ENCODE peak calls at places on chromosomes 12 and 14, in six cellular contexts. E is left ventricle myocardium inferior, U is adrenal gland, Z is heart left ventricle, M is aorta, C is A549. O is an unnamed sample. For H3K9me3, the result is how much of the 10 kb centered on the place peaks cover.

GRCh38 chr12:71415336-71416231 is 24.0 kb upstream of the LGR5 start:
- DNase-seq in E (no peak), U (peak), Z (no peak), M (no peak), C (peak), O (no peak)

GRCh38 chr14:103705158-103705523 is 10.1 kb downstream of the XRCC3 start:
- DNase-seq in E (peak), U (no peak), Z (peak), M (peak), C (no peak), O (no peak)

GRCh38 chr12:5184159-5184558 is 140.5 kb downstream of the KCNA5 start:
- DNase-seq in E (no peak), U (no peak), Z (no peak), M (no peak), C (no peak), O (no peak)

GRCh38 chr12:127239781-127240180 is 1027.2 kb upstream of the TMEM132C start:
- DNase-seq in E (no peak), U (no peak), Z (no peak), M (no peak), C (no peak), O (no peak)

GRCh38 chr12:69540606-69541386 is 44.5 kb upstream of the CCT2 start:
- DNase-seq in E (no peak), U (no peak), Z (no peak), M (no peak), C (no peak), O (no peak)

GRCh38 chr12:109962388-109962787 is 33.8 kb downstream of the GIT2 start:
- DNase-seq in E (no peak), U (no peak), Z (no peak), M (no peak), C (no peak), O (no peak)

GRCh38 chr14:38931969-38932652 is 170.9 kb downstream of the SEC23A start:
- DNase-seq in E (no peak), U (no peak), Z (no peak), M (no peak), C (no peak), O (no peak)

GRCh38 chr14:33996450-33996849 is 45.6 kb upstream of the EGLN3 start:
- DNase-seq in E (no peak), U (no peak), Z (no peak), M (no peak), C (no peak), O (no peak)

GRCh38 chr12:11707535-11707934 is 58.1 kb downstream of the ETV6 start:
- DNase-seq in E (peak), U (peak), Z (peak), M (no peak), C (no peak), O (no peak)

GRCh38 chr14:96424104-96424989 is 32.4 kb downstream of the AK7 start:
- DNase-seq in E (no peak), U (peak), Z (peak), M (no peak), C (peak), O (peak)

GRCh38 chr12:92199846-92200576 is 54.4 kb upstream of the BTG1 start:
- DNase-seq in E (no peak), U (no peak), Z (no peak), M (no peak), C (no peak), O (no peak)

GRCh38 chr12:122322501-122322900 is 56.2 kb upstream of the VPS33A start:
- DNase-seq in E (no peak), U (no peak), Z (no peak), M (no peak), C (no peak), O (no peak)

GRCh38 chr12:11693626-11694025 is 44.2 kb downstream of the ETV6 start:
- DNase-seq in E (no peak), U (no peak), Z (no peak), M (no peak), C (no peak), O (no peak)

GRCh38 chr12:47387991-47388390 is 308.2 kb upstream of the AMIGO2 start:
- DNase-seq in E (no peak), U (no peak), Z (no peak), M (no peak), C (no peak), O (no peak)

GRCh38 chr14:100222219-100223093 is 16.5 kb upstream of the YY1 start:
- DNase-seq in E (no peak), U (no peak), Z (no peak), M (no peak), C (no peak), O (no peak)

GRCh38 chr12:91098942-91099341 is 12.4 kb downstream of the LUM start:
- DNase-seq in E (no peak), U (no peak), Z (no peak), M (peak), C (no peak), O (no peak)

GRCh38 chr14:21894003-21894897 is 220.6 kb upstream of the OR4E1 start:
- DNase-seq in E (no peak), U (no peak), Z (no peak), M (no peak), C (no peak), O (peak)

GRCh38 chr12:96751626-96752025 is 155.4 kb upstream of the NEDD1 start:
- DNase-seq in E (no peak), U (no peak), Z (no peak), M (no peak), C (no peak), O (no peak)

GRCh38 chr12:76085159-76085868 is 829 bp upstream of the NAP1L1 start:
- DNase-seq in E (no peak), U (peak), Z (no peak), M (no peak), C (no peak), O (no peak)

GRCh38 chr12:105948331-105948730 is 190.4 kb downstream of the NUAK1 start:
- DNase-seq in E (no peak), U (no peak), Z (no peak), M (peak), C (no peak), O (no peak)

GRCh38 chr12:6494351-6494743 is 445 bp downstream of the NCAPD2 start:
- DNase-seq in E (no peak), U (no peak), Z (no peak), M (no peak), C (no peak), O (no peak)

GRCh38 chr12:16323010-16323409 is 24.4 kb upstream of the MGST1 start:
- DNase-seq in E (no peak), U (no peak), Z (no peak), M (no peak), C (no peak), O (no peak)

GRCh38 chr12:32301216-32301615 is 98.1 kb upstream of the FGD4 start:
- DNase-seq in E (no peak), U (no peak), Z (no peak), M (no peak), C (no peak), O (no peak)

GRCh38 chr12:14280921-14281320 is 84.6 kb upstream of the ATF7IP start:
- DNase-seq in E (no peak), U (no peak), Z (no peak), M (no peak), C (no peak), O (no peak)

GRCh38 chr12:78977463-78977862 is 112.9 kb downstream of the SYT1 start:
- DNase-seq in E (no peak), U (no peak), Z (no peak), M (no peak), C (no peak), O (no peak)

GRCh38 chr12:95200128-95200973 is 16.9 kb downstream of the FGD6 start:
- DNase-seq in E (no peak), U (no peak), Z (no peak), M (no peak), C (no peak), O (no peak)

GRCh38 chr14:24057867-24058259 is 6.1 kb downstream of the CARMIL3 start:
- DNase-seq in E (no peak), U (no peak), Z (no peak), M (peak), C (no peak), O (no peak)

GRCh38 chr14:100872241-100872640 is 31.3 kb downstream of the RTL1 start:
- DNase-seq in E (no peak), U (no peak), Z (no peak), M (peak), C (no peak), O (no peak)

GRCh38 chr14:20683125-20683895 is 1.1 kb upstream of the RNASE4 start:
- DNase-seq in E (peak), U (peak), Z (peak), M (peak), C (peak), O (peak)

GRCh38 chr12:805022-805632 is 52.7 kb downstream of the WNK1 start:
- DNase-seq in E (no peak), U (no peak), Z (no peak), M (no peak), C (no peak), O (no peak)

GRCh38 chr14:24670594-24670993 is 36.6 kb upstream of the GZMB start:
- DNase-seq in E (no peak), U (no peak), Z (no peak), M (no peak), C (no peak), O (no peak)

GRCh38 chr14:77037886-77038511 is 9.5 kb upstream of the IRF2BPL start:
- DNase-seq in E (no peak), U (peak), Z (peak), M (no peak), C (no peak), O (no peak)

GRCh38 chr12:54126696-54127537 is 61.9 kb downstream of the SMUG1 start:
- DNase-seq in E (peak), U (peak), Z (peak), M (peak), C (peak), O (no peak)

GRCh38 chr14:49623941-49624806 is 3.6 kb downstream of the MGAT2 start:
- DNase-seq in E (no peak), U (no peak), Z (no peak), M (no peak), C (no peak), O (peak)

GRCh38 chr14:93041002-93041401 is 74.7 kb downstream of the ITPK1 start:
- DNase-seq in E (no peak), U (no peak), Z (no peak), M (no peak), C (no peak), O (no peak)
- H3K9me3 ChIP-seq in E (under half), U (under half), Z (under half), M (under half), C (under half), O (under half)

GRCh38 chr14:27686137-27686536 is 1080.5 kb upstream of the FOXG1 start:
- DNase-seq in E (no peak), U (no peak), Z (no peak), M (no peak), C (no peak), O (no peak)
- H3K9me3 ChIP-seq in E (under half), U (under half), Z (under half), M (under half), C (under half), O (under half)

GRCh38 chr14:60506462-60506984 is 2.4 kb upstream of the SIX6 start:
- DNase-seq in E (no peak), U (no peak), Z (no peak), M (no peak), C (no peak), O (no peak)
- H3K9me3 ChIP-seq in E (under half), U (under half), Z (under half), M (under half), C (under half), O (under half)

GRCh38 chr12:62290804-62291203 is 30.6 kb downstream of the USP15 start:
- DNase-seq in E (no peak), U (no peak), Z (no peak), M (no peak), C (no peak), O (no peak)
- H3K9me3 ChIP-seq in E (under half), U (under half), Z (under half), M (under half), C (under half), O (under half)

DNA sequence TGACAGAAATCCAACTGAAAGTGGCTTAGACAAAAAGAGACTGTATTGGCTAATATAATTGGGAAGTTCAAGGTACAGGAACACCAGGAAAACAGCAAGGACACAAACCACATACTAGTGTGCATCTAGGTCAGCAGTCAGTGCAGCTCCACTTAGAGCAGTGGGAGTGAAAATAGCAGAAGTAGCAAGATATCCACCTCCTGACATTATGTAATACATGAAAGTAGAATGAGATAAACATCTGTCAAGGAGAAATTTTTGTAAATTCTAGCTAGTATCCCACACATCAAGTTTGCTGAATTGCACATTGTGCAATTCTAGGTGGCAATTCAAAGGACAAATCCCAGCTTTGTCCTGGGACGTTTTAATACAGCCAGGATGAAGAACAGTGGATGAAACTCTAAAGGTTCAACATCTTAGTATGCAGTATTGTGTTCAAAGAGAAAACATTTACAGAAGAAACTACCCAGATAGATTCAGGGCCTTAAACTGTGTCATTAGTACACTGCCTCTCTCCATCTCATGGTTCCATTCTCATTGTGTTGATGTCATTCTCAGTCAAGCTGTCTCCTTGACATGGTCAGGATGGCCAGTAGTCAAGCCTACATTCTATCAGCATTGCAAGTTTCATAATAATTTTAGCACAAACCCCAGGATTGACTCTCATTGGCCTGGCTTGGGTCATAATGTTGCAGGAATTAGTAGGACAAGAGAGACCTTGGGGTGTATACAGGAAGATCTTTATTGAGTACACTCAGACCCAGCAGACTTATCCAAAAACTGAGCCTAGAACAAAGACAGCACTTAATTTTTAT is 56.8 kb downstream of the SDR9C7 start:
- DNase-seq in E (no peak), U (no peak), Z (no peak), M (no peak), C (no peak), O (no peak)
- H3K9me3 ChIP-seq in E (under half), U (under half), Z (under half), M (under half), C (under half), O (under half)

GRCh38 chr12:38157274-38157932 is 159.2 kb upstream of the ALG10B start:
- DNase-seq in E (no peak), U (no peak), Z (no peak), M (no peak), C (no peak), O (no peak)

GRCh38 chr12:38159092-38159551 is 157.5 kb upstream of the ALG10B start:
- DNase-seq in E (no peak), U (no peak), Z (no peak), M (no peak), C (no peak), O (no peak)

GRCh38 chr12:38158428-38159091 is 158.0 kb upstream of the ALG10B start:
- DNase-seq in E (no peak), U (no peak), Z (no peak), M (peak), C (no peak), O (no peak)

GRCh38 chr12:38156497-38157245 is 159.9 kb upstream of the ALG10B start:
- DNase-seq in E (no peak), U (no peak), Z (no peak), M (no peak), C (no peak), O (no peak)

GRCh38 chr12:38157933-38158401 is 158.6 kb upstream of the ALG10B start:
- DNase-seq in E (no peak), U (no peak), Z (no peak), M (no peak), C (no peak), O (no peak)
- H3K9me3 ChIP-seq in E (under half), U (under half), Z (under half), M (under half), C (under half), O (under half)

GRCh38 chr14:94574336-94574735 is 6.9 kb upstream of the SERPINA5 start:
- DNase-seq in E (no peak), U (no peak), Z (no peak), M (no peak), C (no peak), O (no peak)

GRCh38 chr14:94572637-94573303 is 8.5 kb upstream of the SERPINA5 start:
- DNase-seq in E (no peak), U (no peak), Z (no peak), M (no peak), C (no peak), O (no peak)

GRCh38 chr14:94571950-94572349 is 9.3 kb upstream of the SERPINA5 start:
- DNase-seq in E (no peak), U (no peak), Z (no peak), M (no peak), C (no peak), O (no peak)

GRCh38 chr14:94575730-94576585 is 5.3 kb upstream of the SERPINA5 start:
- DNase-seq in E (no peak), U (no peak), Z (no peak), M (no peak), C (no peak), O (no peak)

GRCh38 chr14:94573706-94574105 is 7.5 kb upstream of the SERPINA5 start:
- DNase-seq in E (no peak), U (no peak), Z (no peak), M (no peak), C (no peak), O (no peak)
- H3K9me3 ChIP-seq in E (under half), U (under half), Z (under half), M (under half), C (under half), O (under half)